ENCODE peak calls at places on chromosome 9, in five cellular contexts. Y is hepatocyte, R is stomach, W is right lobe of liver, D is adrenal gland. B is an unnamed sample.

GRCh38 chr9:123048748-123049147 is 15.3 kb downstream of the GPR21 start:
- DNase-seq in Y (no peak), R (no peak), W (no peak), D (no peak), B (no peak)

GRCh38 chr9:90774682-90775081 is 26.9 kb upstream of the SYK start:
- DNase-seq in Y (no peak), R (no peak), W (no peak), D (no peak), B (no peak)

GRCh38 chr9:77667151-77667550 is 19.0 kb upstream of the GNA14 start:
- DNase-seq in Y (no peak), R (no peak), W (no peak), D (no peak), B (no peak)

GRCh38 chr9:33007755-33008154 is 6.3 kb upstream of the APTX start:
- DNase-seq in Y (no peak), R (no peak), W (no peak), D (no peak), B (no peak)

GRCh38 chr9:95515272-95516113 is 1.3 kb downstream of the PTCH1 start:
- DNase-seq in Y (peak), R (no peak), W (no peak), D (no peak), B (no peak)

GRCh38 chr9:109242751-109243150 is 75.7 kb upstream of the FRRS1L start:
- DNase-seq in Y (no peak), R (no peak), W (no peak), D (no peak), B (no peak)

GRCh38 chr9:100575765-100576368 is 2.0 kb upstream of the CAVIN4 start:
- DNase-seq in Y (no peak), R (no peak), W (no peak), D (no peak), B (no peak)

GRCh38 chr9:105425817-105426433 is 21.9 kb upstream of the FSD1L start:
- DNase-seq in Y (no peak), R (no peak), W (no peak), D (no peak), B (no peak)

GRCh38 chr9:35605336-35606137 is 475 bp downstream of the TESK1 start:
- DNase-seq in Y (peak), R (no peak), W (peak), D (peak), B (peak)

GRCh38 chr9:105360344-105360743 is 87.5 kb upstream of the FSD1L start:
- DNase-seq in Y (no peak), R (no peak), W (no peak), D (no peak), B (no peak)

GRCh38 chr9:126621919-126622735 is 8.4 kb downstream of the LMX1B start:
- DNase-seq in Y (no peak), R (no peak), W (no peak), D (no peak), B (no peak)

GRCh38 chr9:4739587-4740372 is 1.2 kb downstream of the AK3 start:
- DNase-seq in Y (peak), R (peak), W (peak), D (peak), B (no peak)

GRCh38 chr9:37197158-37198033 is 77.0 kb downstream of the ZCCHC7 start:
- DNase-seq in Y (peak), R (no peak), W (no peak), D (peak), B (no peak)
- H3K27ac ChIP-seq in Y (no peak), R (no peak), W (no peak), D (no peak), B (no peak)

GRCh38 chr9:75937859-75938258 is 47.4 kb downstream of the PCSK5 start:
- DNase-seq in Y (no peak), R (no peak), W (no peak), D (no peak), B (no peak)

GRCh38 chr9:75941577-75942311 is 51.3 kb downstream of the PCSK5 start:
- DNase-seq in Y (no peak), R (no peak), W (no peak), D (no peak), B (no peak)

GRCh38 chr9:75935606-75936005 is 45.1 kb downstream of the PCSK5 start:
- DNase-seq in Y (no peak), R (no peak), W (no peak), D (no peak), B (no peak)

GRCh38 chr9:75939712-75940111 is 49.2 kb downstream of the PCSK5 start:
- DNase-seq in Y (no peak), R (no peak), W (no peak), D (no peak), B (no peak)

GRCh38 chr9:75941066-75941465 is 50.6 kb downstream of the PCSK5 start:
- DNase-seq in Y (no peak), R (no peak), W (no peak), D (no peak), B (no peak)
- H3K27ac ChIP-seq in Y (no peak), R (no peak), W (no peak), D (no peak), B (no peak)

GRCh38 chr9:34343090-34343489 is 13.7 kb downstream of the NUDT2 start:
- DNase-seq in Y (no peak), R (peak), W (peak), D (peak), B (peak)
- H3K27ac ChIP-seq in Y (peak), R (peak), W (peak), D (peak), B (peak)

GRCh38 chr9:120668399-120668798 is 45.9 kb downstream of the MEGF9 start:
- DNase-seq in Y (no peak), R (no peak), W (no peak), D (peak), B (no peak)
- H3K27ac ChIP-seq in Y (no peak), R (no peak), W (no peak), D (no peak), B (no peak)

DNA sequence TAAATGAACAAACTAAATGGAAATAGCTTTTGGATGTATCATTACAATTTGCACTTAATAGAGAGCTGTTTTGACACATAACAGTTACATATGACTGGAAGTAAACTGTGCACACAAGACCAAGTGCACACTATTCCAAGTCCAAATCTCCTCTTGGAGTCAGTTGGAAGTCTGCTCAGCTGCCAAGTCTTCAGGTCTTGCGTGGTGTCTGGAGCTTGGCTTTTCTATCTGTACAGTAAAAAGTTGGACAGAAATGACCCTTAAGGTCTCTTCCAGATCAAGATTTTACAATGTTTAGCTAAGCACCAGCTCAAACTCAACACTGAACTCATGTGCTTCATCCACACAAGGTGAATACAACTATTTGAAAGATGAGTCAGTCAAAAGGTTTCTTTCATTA is 456.9 kb downstream of the RASEF start:
- DNase-seq in Y (no peak), R (no peak), W (no peak), D (no peak), B (no peak)
- H3K27ac ChIP-seq in Y (peak), R (no peak), W (peak), D (no peak), B (no peak)

GRCh38 chr9:121321039-121321503 is 49.0 kb downstream of the STOM start:
- DNase-seq in Y (no peak), R (no peak), W (no peak), D (no peak), B (no peak)
- H3K27ac ChIP-seq in Y (peak), R (peak), W (peak), D (no peak), B (peak)

DNA sequence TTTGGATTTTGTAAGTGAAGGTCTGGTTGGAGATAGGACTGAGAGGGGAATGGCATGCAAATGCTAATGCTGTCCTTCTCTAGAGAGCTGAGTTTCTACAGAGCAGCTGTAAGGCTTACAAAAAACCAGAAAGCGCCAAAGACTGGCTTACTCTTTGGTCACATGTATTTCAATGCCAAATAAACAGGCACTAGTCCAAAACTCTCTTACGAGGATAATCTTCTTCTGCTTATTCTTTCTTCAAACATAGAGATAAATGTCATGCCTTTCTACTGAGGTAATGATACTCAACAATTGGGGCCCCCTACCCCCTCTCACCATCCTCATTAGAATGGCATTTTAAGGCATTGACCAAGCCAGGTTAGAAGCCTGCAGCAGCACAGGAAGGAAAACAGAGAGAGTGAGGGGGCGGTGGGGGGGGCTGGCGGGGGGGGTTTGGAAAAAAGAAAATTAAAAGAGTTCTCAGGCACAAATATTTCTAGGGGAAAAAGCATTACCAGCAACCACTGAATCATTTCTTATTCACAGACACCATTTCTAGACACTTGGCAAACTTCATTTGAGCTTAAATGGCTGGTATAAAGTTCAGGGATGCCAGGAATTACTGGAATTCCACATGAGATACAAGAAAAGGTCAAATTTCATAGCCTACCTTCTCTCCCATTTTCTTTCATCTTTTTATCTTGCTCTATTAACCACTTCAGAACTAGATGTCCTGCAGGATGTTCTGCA is 34.0 kb downstream of the PUM3 start:
- DNase-seq in Y (peak), R (no peak), W (no peak), D (peak), B (no peak)
- H3K27ac ChIP-seq in Y (peak), R (peak), W (no peak), D (peak), B (peak)

B was measured in aorta.